ENCODE peak calls at places on chromosomes 7 and 10, in nine cellular contexts. J is GM13977; P is effector memory CD4-positive, alpha-beta T cell; E is A172; W is iris pigment epithelial cell; H is naive thymus-derived CD4-positive, alpha-beta T cell; G is NCI-H1694; N is HFFc6; C is HT1080. Z is an unnamed sample.

GRCh38 chr7:50497068-50497642 is 47.0 kb upstream of the FIGNL1 start:
- DNase-seq in W (peak; percentile 82), P (no peak), J (no peak), N (peak; percentile 6), H (no peak), E (peak; percentile 76), C (peak; percentile 24), G (no peak), Z (peak; percentile 52)

GRCh38 chr7:135718794-135719436 is 9.1 kb downstream of the SLC13A4 start:
- DNase-seq in C (no peak), P (no peak), W (no peak), J (no peak), N (no peak), H (no peak), G (no peak), E (no peak), Z (no peak)

GRCh38 chr7:157077986-157078644 is 60.6 kb upstream of the UBE3C start:
- DNase-seq in C (no peak), G (no peak), E (no peak), N (no peak), H (no peak), J (no peak), W (peak; percentile 10), P (no peak), Z (no peak)

GRCh38 chr7:2926898-2927405 is 82.8 kb upstream of the GNA12 start:
- DNase-seq in G (no peak), E (no peak), J (no peak), C (no peak), H (no peak), N (no peak), P (no peak), W (no peak), Z (no peak)

GRCh38 chr10:9825491-9826018 is 1192.1 kb upstream of the CELF2 start:
- DNase-seq in G (no peak), W (peak; percentile 28), J (no peak), E (peak; percentile 1), N (no peak), P (no peak), H (no peak), C (no peak), Z (no peak)

GRCh38 chr7:116298576-116298975 is 88.2 kb downstream of the TES start:
- DNase-seq in N (no peak), H (no peak), J (no peak), E (no peak), P (no peak), G (no peak), C (no peak), W (no peak), Z (no peak)

GRCh38 chr10:6390213-6390612 is 187.5 kb downstream of the PFKFB3 start:
- DNase-seq in W (no peak), N (no peak), P (no peak), E (no peak), H (no peak), G (no peak), J (no peak), C (no peak), Z (no peak)

GRCh38 chr10:24982294-24983064 is 30.1 kb upstream of the PRTFDC1 start:
- DNase-seq in C (no peak), J (peak; percentile 7), N (no peak), G (no peak), P (no peak), E (no peak), W (no peak), H (no peak), Z (no peak)

GRCh38 chr7:5333121-5334050 is 50.6 kb downstream of the SLC29A4 start:
- DNase-seq in G (no peak), W (no peak), N (no peak), H (no peak), E (no peak), P (no peak), J (peak; percentile 63), C (no peak), Z (no peak)

GRCh38 chr7:137930616-137931015 is 71.3 kb downstream of the CREB3L2 start:
- DNase-seq in G (no peak), J (no peak), C (peak; percentile 82), P (no peak), E (peak; percentile 27), N (peak; percentile 87), H (no peak), W (peak; percentile 95), Z (peak; percentile 80)

GRCh38 chr7:86939197-86939814 is 120.1 kb downstream of the ELAPOR2 start:
- DNase-seq in J (no peak), N (peak; percentile 57), W (peak; percentile 68), C (peak; percentile 43), H (peak; percentile 48), G (peak; percentile 77), E (peak; percentile 61), P (peak; percentile 17), Z (peak; percentile 64)

GRCh38 chr10:124560377-124560776 is 98.8 kb downstream of the LHPP start:
- DNase-seq in C (no peak), N (peak; percentile 76), E (peak; percentile 2), G (no peak), J (no peak), P (no peak), W (peak; percentile 84), H (no peak), Z (no peak)

GRCh38 chr10:86085686-86086085 is 280.9 kb downstream of the GRID1 start:
- DNase-seq in J (no peak), W (no peak), H (no peak), N (no peak), P (no peak), C (no peak), G (no peak), E (no peak), Z (no peak)

GRCh38 chr7:158570449-158571170 is 17.0 kb downstream of the PTPRN2 start:
- DNase-seq in C (no peak), N (no peak), W (no peak), J (no peak), P (no peak), G (no peak), E (no peak), H (no peak), Z (no peak)

GRCh38 chr7:771241-772004 is 44.3 kb upstream of the PRKAR1B start:
- DNase-seq in N (no peak), E (no peak), C (no peak), G (no peak), J (no peak), W (peak; percentile 27), P (no peak), H (no peak), Z (no peak)

GRCh38 chr10:109934958-109935793 is 11.9 kb upstream of the XPNPEP1 start:
- DNase-seq in C (peak; percentile 46), W (peak; percentile 66), J (no peak), E (peak; percentile 37), H (peak; percentile 41), P (no peak), G (no peak), N (peak; percentile 43), Z (peak; percentile 19)

GRCh38 chr10:73646598-73647041 is 5.3 kb upstream of the MYOZ1 start:
- DNase-seq in W (no peak), C (no peak), G (no peak), N (no peak), H (no peak), P (no peak), E (no peak), J (no peak), Z (no peak)

Z was measured in M059J.